ENCODE peak calls at places on chromosomes 5 and 9, in eight cellular contexts. H is NCI-H1105; U is germinal center; N is posterior cingulate gyrus; J is T-helper 2 cell treated with Interferon-gamma antibody and Interleukin-4, amounts not matched to agents 5 μg/mL and 100 μg/mL, for 36 hours; Q is tibial nerve; F is stimulated activated CD8-positive, alpha-beta memory T cell treated with anti-CD3 and anti-CD28 coated beads, Interleukin-15, amount 100 ng/mL, for 48 hours; P is GM12891. D is an unnamed sample.
A peak's percentile ranks its signal among the peaks of the same experiment; 100 is the strongest.

GRCh38 chr9:114538241-114538640 is 33.0 kb upstream of the WHRN start:
- DNase-seq in H (no peak), U (peak; percentile 53), N (no peak), J (no peak), Q (no peak), F (no peak), P (no peak), D (no peak)

GRCh38 chr5:31702709-31703108 is 63.8 kb downstream of the PDZD2 start:
- DNase-seq in H (no peak), U (no peak), N (no peak), J (no peak), Q (no peak), F (no peak), P (no peak), D (no peak)

GRCh38 chr5:9244417-9244816 is 301.5 kb downstream of the SEMA5A start:
- DNase-seq in H (no peak), U (no peak), N (no peak), J (no peak), Q (no peak), F (no peak), P (no peak), D (no peak)

GRCh38 chr5:11324521-11325289 is 563.7 kb upstream of the DAP start:
- DNase-seq in H (no peak), U (no peak), N (peak; percentile 28), J (no peak), Q (peak; percentile 54), F (no peak), P (no peak), D (peak; percentile 3)

GRCh38 chr5:67166460-67166871 is 30.1 kb downstream of the CD180 start:
- DNase-seq in H (no peak), U (peak; percentile 49), N (no peak), J (peak; percentile 83), Q (no peak), F (peak; percentile 61), P (peak; percentile 60), D (no peak)

GRCh38 chr5:172002310-172002709 is 4.1 kb downstream of the FBXW11 start:
- DNase-seq in H (no peak), U (no peak), N (no peak), J (no peak), Q (no peak), F (no peak), P (no peak), D (no peak)

GRCh38 chr5:9428272-9428671 is 117.6 kb downstream of the SEMA5A start:
- DNase-seq in H (no peak), U (no peak), N (no peak), J (no peak), Q (no peak), F (no peak), P (no peak), D (no peak)

GRCh38 chr9:112863781-112864180 is 26.9 kb downstream of the SLC46A2 start:
- DNase-seq in H (no peak), U (no peak), N (no peak), J (no peak), Q (no peak), F (no peak), P (no peak), D (no peak)

GRCh38 chr5:1799110-1799601 is 481 bp downstream of the MRPL36 start:
- DNase-seq in H (no peak), U (peak; percentile 45), N (no peak), J (peak; percentile 40), Q (no peak), F (no peak), P (peak; percentile 48), D (no peak)

GRCh38 chr5:172417983-172418630 is 36.2 kb downstream of the SH3PXD2B start:
- DNase-seq in H (no peak), U (no peak), N (peak; percentile 65), J (no peak), Q (peak; percentile 98), F (no peak), P (no peak), D (no peak)